ENCODE peak calls at places on chromosomes 1 and 21, in eight cellular contexts. N is brain microvascular endothelial cell; R is AG04449; L is AG09309; X is cardiac muscle cell; W is CD4-positive, alpha-beta T cell; O is MCF 10A; J is foreskin keratinocyte. H is an unnamed sample.

GRCh38 chr1:66282343-66282852 is 251.6 kb upstream of the SGIP1 start:
- DNase-seq in N (peak; percentile 89), R (peak; percentile 82), L (peak; percentile 79), X (no peak), W (peak; percentile 51), O (peak; percentile 87), J (peak; percentile 85), H (peak; percentile 25)

GRCh38 chr1:215905493-215906095 is 338.5 kb downstream of the KCTD3 start:
- DNase-seq in N (no peak), R (peak; percentile 52), L (no peak), X (no peak), W (no peak), O (no peak), J (no peak), H (no peak)

GRCh38 chr1:174165471-174166137 is 6.3 kb downstream of the RABGAP1L start:
- DNase-seq in N (no peak), R (no peak), L (no peak), X (no peak), W (no peak), O (peak; percentile 22), J (no peak), H (no peak)

GRCh38 chr1:16677552-16678423 is 11.0 kb upstream of the RNU1-3 start:
- DNase-seq in N (peak; percentile 28), R (peak; percentile 16), L (peak; percentile 23), X (peak; percentile 19), W (peak; percentile 5), O (peak; percentile 66), J (no peak), H (peak; percentile 92)

GRCh38 chr21:38989745-38990423 is 184.2 kb downstream of the ETS2 start:
- DNase-seq in N (peak; percentile 85), R (peak; percentile 42), L (peak; percentile 55), X (peak; percentile 80), W (no peak), O (no peak), J (peak; percentile 81), H (peak; percentile 48)

GRCh38 chr1:201899683-201900429 is 11.2 kb downstream of the SHISA4 start:
- DNase-seq in N (no peak), R (no peak), L (no peak), X (no peak), W (no peak), O (no peak), J (no peak), H (no peak)

GRCh38 chr1:31400393-31400792 is 12.6 kb upstream of the SERINC2 start:
- DNase-seq in N (no peak), R (no peak), L (no peak), X (no peak), W (no peak), O (peak; percentile 59), J (peak; percentile 66), H (no peak)

GRCh38 chr1:56397811-56398231 is 181.5 kb downstream of the PLPP3 start:
- DNase-seq in N (no peak), R (no peak), L (peak; percentile 67), X (no peak), W (no peak), O (no peak), J (no peak), H (no peak)

GRCh38 chr1:192477630-192478029 is 97.9 kb upstream of the RGS1 start:
- DNase-seq in N (no peak), R (no peak), L (peak; percentile 16), X (peak; percentile 18), W (no peak), O (peak; percentile 63), J (no peak), H (peak; percentile 81)

GRCh38 chr1:69824932-69825331 is 257.2 kb downstream of the LRRC7 start:
- DNase-seq in N (peak; percentile 5), R (no peak), L (no peak), X (no peak), W (no peak), O (no peak), J (no peak), H (peak; percentile 9)

GRCh38 chr1:228860911-228861829 is 125.9 kb downstream of the RHOU start:
- DNase-seq in N (peak; percentile 80), R (peak; percentile 67), L (peak; percentile 40), X (no peak), W (no peak), O (peak; percentile 88), J (peak; percentile 86), H (peak; percentile 13)

GRCh38 chr1:71014110-71014509 is 33.5 kb downstream of the PTGER3 start:
- DNase-seq in N (peak; percentile 25), R (no peak), L (peak; percentile 17), X (no peak), W (no peak), O (no peak), J (no peak), H (no peak)

GRCh38 chr1:43446881-43447835 is 6.6 kb downstream of the HYI start:
- DNase-seq in N (no peak), R (no peak), L (no peak), X (no peak), W (no peak), O (no peak), J (no peak), H (no peak)

GRCh38 chr1:55275151-55275748 is 60.1 kb upstream of the USP24 start:
- DNase-seq in N (peak; percentile 43), R (no peak), L (no peak), X (no peak), W (no peak), O (no peak), J (no peak), H (no peak)

GRCh38 chr1:177511036-177511435 is 340.3 kb downstream of the BRINP2 start:
- DNase-seq in N (no peak), R (no peak), L (no peak), X (no peak), W (no peak), O (peak; percentile 36), J (no peak), H (no peak)

GRCh38 chr1:36322786-36323635 is 434 bp downstream of the EVA1B start:
- DNase-seq in N (peak; percentile 46), R (no peak), L (peak; percentile 13), X (no peak), W (peak; percentile 18), O (no peak), J (no peak), H (no peak)

GRCh38 chr1:41368384-41368783 is 7.2 kb downstream of the FOXO6 start:
- DNase-seq in N (no peak), R (no peak), L (no peak), X (no peak), W (no peak), O (no peak), J (no peak), H (no peak)

GRCh38 chr1:190563230-190563629 is 85.6 kb upstream of the BRINP3 start:
- DNase-seq in N (no peak), R (no peak), L (no peak), X (no peak), W (no peak), O (no peak), J (no peak), H (no peak)

GRCh38 chr1:180881806-180882509 is 30.7 kb upstream of the KIAA1614 start:
- DNase-seq in N (no peak), R (no peak), L (peak; percentile 10), X (peak; percentile 75), W (no peak), O (peak; percentile 60), J (peak; percentile 4), H (peak; percentile 63)

GRCh38 chr1:112472142-112472541 is 36.6 kb upstream of the WNT2B start:
- DNase-seq in N (no peak), R (no peak), L (no peak), X (no peak), W (no peak), O (no peak), J (no peak), H (no peak)
- TF ChIP-seq CTCF in N (no peak), R (no peak), L (no peak), X (no peak), W (no peak), O (no peak), J (no peak), H (no peak)

GRCh38 chr1:22344851-22345560 is 106.6 kb upstream of the ZBTB40 start:
- DNase-seq in N (no peak), R (no peak), L (no peak), X (no peak), W (no peak), O (no peak), J (no peak), H (no peak)
- TF ChIP-seq CTCF in N (no peak), R (no peak), L (no peak), X (no peak), W (no peak), O (no peak), J (no peak), H (no peak)

DNA sequence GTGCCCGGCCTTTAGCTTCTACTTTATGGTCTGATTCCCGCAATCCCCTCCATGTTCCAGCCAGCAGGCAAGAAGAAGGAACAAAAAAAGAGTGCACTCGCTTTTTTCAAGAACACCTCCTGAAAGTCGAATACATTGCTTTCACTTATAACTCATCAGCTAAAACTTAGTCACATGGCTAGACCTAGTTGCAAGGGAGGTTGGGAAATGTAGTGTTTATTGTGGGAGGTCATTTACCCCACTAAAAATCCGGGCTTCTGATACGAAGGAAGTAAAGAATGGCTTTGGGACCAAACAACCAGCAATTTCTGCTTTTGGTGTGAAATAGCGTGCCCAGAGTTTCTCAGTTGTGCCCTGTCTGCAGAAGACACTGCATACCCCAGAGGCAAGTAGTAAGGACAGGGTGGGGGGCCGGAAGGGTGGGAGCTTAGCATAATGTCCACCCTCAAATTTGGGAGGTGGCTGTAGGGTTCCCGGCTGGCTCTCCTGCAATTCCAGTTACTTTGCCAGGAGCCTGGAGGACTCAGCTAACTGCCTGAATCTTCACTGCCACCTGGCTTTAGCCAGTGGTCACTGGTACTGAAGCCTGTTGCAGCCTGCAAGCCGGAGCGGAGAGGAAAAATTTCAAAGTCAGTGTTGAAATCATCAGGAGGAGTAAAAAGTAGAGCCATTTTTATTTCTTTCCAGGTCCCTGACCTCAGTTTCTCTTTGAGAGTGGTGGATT is 57.7 kb upstream of the F3 start:
- DNase-seq in N (no peak), R (no peak), L (no peak), X (peak; percentile 39), W (no peak), O (peak; percentile 75), J (no peak), H (no peak)
- TF ChIP-seq CTCF in N (peak; percentile 72), R (peak; percentile 36), L (peak; percentile 58), X (peak; percentile 36), W (no peak), O (peak; percentile 43), J (peak; percentile 51), H (no peak)

DNA sequence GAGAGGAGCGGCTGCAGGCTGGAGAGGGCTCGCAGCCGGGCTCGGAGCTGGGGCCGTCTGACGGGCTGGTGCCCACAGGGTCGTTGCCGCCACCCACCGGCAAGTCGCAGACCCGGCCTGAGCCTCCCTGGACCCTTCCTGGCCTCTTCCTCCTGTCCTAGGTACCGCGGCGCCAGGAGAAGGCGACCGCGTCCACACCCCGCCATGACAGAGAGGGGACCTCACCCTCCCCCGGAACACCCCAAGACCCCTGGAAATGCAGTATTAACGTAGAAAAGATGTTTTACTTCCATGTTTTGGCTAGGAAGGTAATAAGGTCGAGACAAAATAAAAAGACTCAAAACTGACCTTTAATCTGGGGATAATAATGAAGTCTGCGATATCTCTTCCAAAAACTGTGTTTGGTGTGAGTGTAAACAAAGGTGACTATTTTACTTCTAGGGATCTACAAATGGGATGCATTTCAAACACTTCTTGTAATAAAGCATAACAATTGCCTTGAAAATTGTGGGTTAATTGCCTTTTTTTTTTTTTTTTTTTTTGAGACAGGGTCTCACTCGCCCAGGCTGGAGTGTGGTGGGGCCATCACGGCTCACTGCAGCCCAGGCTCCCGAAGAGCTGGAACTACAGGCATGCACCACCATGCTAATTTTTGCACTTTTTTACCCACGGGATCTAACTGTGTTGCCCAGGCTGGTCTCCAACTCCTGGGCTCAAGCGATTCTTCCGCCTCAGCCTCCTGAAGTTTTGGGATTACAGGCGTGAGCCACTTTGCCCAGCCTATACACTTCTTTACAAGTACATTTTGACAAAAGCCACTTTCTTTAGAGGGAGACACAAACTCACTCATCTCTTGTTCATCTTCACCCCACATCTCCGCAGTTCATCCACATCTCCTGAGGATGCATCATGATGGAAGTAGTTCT is 838 bp upstream of the RSRP1 start:
- DNase-seq in N (no peak), R (no peak), L (no peak), X (no peak), W (no peak), O (no peak), J (no peak), H (no peak)
- TF ChIP-seq CTCF in N (peak; percentile 21), R (peak; percentile 31), L (peak; percentile 13), X (peak; percentile 18), W (no peak), O (no peak), J (no peak), H (no peak)

H was measured in A673.